ENCODE peak calls at places on chromosomes 13 and 19, in seven cellular contexts. G, Q, A, V, R, M and D are unnamed samples.
A peak's percentile ranks its signal among the peaks of the same experiment; 100 is the strongest.

GRCh38 chr19:18784786-18785120 is 6.4 kb downstream of the COMP start:
- DNase-seq in G (no peak), Q (no peak), A (no peak), V (no peak), R (no peak), M (no peak), D (no peak)

GRCh38 chr13:98707309-98707999 is 45.0 kb downstream of the SLC15A1 start:
- DNase-seq in G (no peak), Q (no peak), A (no peak), V (no peak), R (no peak), M (no peak), D (no peak)

GRCh38 chr19:47231215-47232054 is 436 bp upstream of the BBC3 start:
- DNase-seq in G (no peak), Q (peak; percentile 85), A (no peak), V (peak; percentile 82), R (peak; percentile 92), M (peak; percentile 87), D (peak; percentile 92)

GRCh38 chr13:39451860-39452301 is 151.1 kb downstream of the LHFPL6 start:
- DNase-seq in G (peak; percentile 47), Q (no peak), A (peak; percentile 45), V (no peak), R (peak; percentile 46), M (no peak), D (peak; percentile 58)

GRCh38 chr19:32287811-32288227 is 57.6 kb upstream of the ZNF507 start:
- DNase-seq in G (no peak), Q (no peak), A (peak; percentile 32), V (no peak), R (peak; percentile 61), M (peak; percentile 35), D (no peak)

GRCh38 chr19:8320564-8321066 is 560 bp downstream of the NDUFA7 start:
- DNase-seq in G (no peak), Q (no peak), A (no peak), V (peak; percentile 22), R (no peak), M (no peak), D (no peak)

GRCh38 chr13:50026788-50027473 is 11.7 kb downstream of the KCNRG start:
- DNase-seq in G (no peak), Q (no peak), A (no peak), V (no peak), R (no peak), M (no peak), D (no peak)

GRCh38 chr13:74288361-74288911 is 154.2 kb upstream of the KLF12 start:
- DNase-seq in G (peak; percentile 94), Q (no peak), A (peak; percentile 74), V (peak; percentile 17), R (no peak), M (peak; percentile 55), D (peak; percentile 60)

GRCh38 chr19:6676288-6676687 is 6.3 kb upstream of the TNFSF14 start:
- DNase-seq in G (no peak), Q (no peak), A (no peak), V (no peak), R (no peak), M (no peak), D (no peak)

GRCh38 chr19:6528544-6529121 is 2.2 kb upstream of the TNFSF9 start:
- DNase-seq in G (no peak), Q (no peak), A (peak; percentile 14), V (peak; percentile 36), R (no peak), M (no peak), D (peak; percentile 54)

GRCh38 chr13:102394158-102395053 is 7.4 kb downstream of the FGF14 start:
- DNase-seq in G (peak; percentile 98), Q (peak; percentile 93), A (peak; percentile 93), V (peak; percentile 71), R (peak; percentile 90), M (peak; percentile 72), D (peak; percentile 94)

GRCh38 chr13:76937416-76937815 is 10.9 kb upstream of the ACOD1 start:
- DNase-seq in G (no peak), Q (no peak), A (no peak), V (no peak), R (peak; percentile 85), M (peak; percentile 95), D (no peak)

GRCh38 chr13:77337159-77337558 is 10.3 kb upstream of the MYCBP2 start:
- DNase-seq in G (no peak), Q (no peak), A (no peak), V (no peak), R (no peak), M (no peak), D (no peak)

GRCh38 chr19:13974073-13974472 is 21.8 kb downstream of the DCAF15 start:
- DNase-seq in G (no peak), Q (no peak), A (peak; percentile 91), V (no peak), R (no peak), M (peak; percentile 95), D (no peak)

GRCh38 chr13:24032252-24032651 is 128.3 kb upstream of the SPATA13 start:
- DNase-seq in G (no peak), Q (no peak), A (no peak), V (no peak), R (no peak), M (no peak), D (no peak)

GRCh38 chr19:29886535-29886934 is 55.5 kb upstream of the URI1 start:
- DNase-seq in G (no peak), Q (no peak), A (no peak), V (no peak), R (no peak), M (no peak), D (no peak)

GRCh38 chr19:4525563-4526002 is 7.3 kb upstream of the PLIN4 start:
- DNase-seq in G (no peak), Q (no peak), A (no peak), V (no peak), R (no peak), M (no peak), D (no peak)

GRCh38 chr19:31128291-31128690 is 220.9 kb downstream of the TSHZ3 start:
- DNase-seq in G (no peak), Q (no peak), A (no peak), V (no peak), R (no peak), M (no peak), D (no peak)

GRCh38 chr19:16541526-16542044 is 652 bp downstream of the CHERP start:
- DNase-seq in G (no peak), Q (no peak), A (no peak), V (no peak), R (no peak), M (peak; percentile 31), D (peak; percentile 28)

GRCh38 chr19:41701401-41702075 is 6.9 kb upstream of the CEACAM5 start:
- DNase-seq in G (peak; percentile 32), Q (no peak), A (peak; percentile 33), V (no peak), R (no peak), M (no peak), D (no peak)

GRCh38 chr13:45749026-45749759 is 47.1 kb downstream of the CBY2 start:
- DNase-seq in G (peak; percentile 28), Q (no peak), A (no peak), V (no peak), R (no peak), M (no peak), D (no peak)

GRCh38 chr19:3275068-3275582 is 50.7 kb downstream of the CELF5 start:
- DNase-seq in G (no peak), Q (no peak), A (no peak), V (no peak), R (no peak), M (no peak), D (no peak)

GRCh38 chr19:10640361-10640760 is 13.8 kb upstream of the ILF3 start:
- DNase-seq in G (no peak), Q (no peak), A (no peak), V (no peak), R (no peak), M (no peak), D (no peak)